ENCODE peak calls at places on chromosomes 6 and 20, in seven cellular contexts. One of them, this sample, is unnamed.

GRCh38 chr6:3431994-3432393 is 24.9 kb downstream of the SLC22A23 start:
- DNase-seq in AG20443: no peak
- DNase-seq in left colon: no peak
- DNase-seq in stimulated activated CD8-positive, alpha-beta memory T cell treated with anti-CD3 and anti-CD28 coated beads, Interleukin-15, amount 100 ng/mL, for 4 hours: no peak
- DNase-seq in NAMALWA: no peak
- DNase-seq in naive thymus-derived CD4-positive, alpha-beta T cell: no peak
- DNase-seq in MV-4-11: no peak
- DNase-seq in this sample: no peak

GRCh38 chr6:21438986-21439352 is 154.6 kb upstream of the SOX4 start:
- DNase-seq in AG20443: no peak
- DNase-seq in left colon: no peak
- DNase-seq in stimulated activated CD8-positive, alpha-beta memory T cell treated with anti-CD3 and anti-CD28 coated beads, Interleukin-15, amount 100 ng/mL, for 4 hours: no peak
- DNase-seq in NAMALWA: peak
- DNase-seq in naive thymus-derived CD4-positive, alpha-beta T cell: no peak
- DNase-seq in MV-4-11: peak
- DNase-seq in this sample: peak

GRCh38 chr20:8646716-8647115 is 422.2 kb upstream of the PLCB4 start:
- DNase-seq in AG20443: peak
- DNase-seq in left colon: no peak
- DNase-seq in stimulated activated CD8-positive, alpha-beta memory T cell treated with anti-CD3 and anti-CD28 coated beads, Interleukin-15, amount 100 ng/mL, for 4 hours: no peak
- DNase-seq in NAMALWA: no peak
- DNase-seq in naive thymus-derived CD4-positive, alpha-beta T cell: no peak
- DNase-seq in MV-4-11: no peak
- DNase-seq in this sample: peak

GRCh38 chr6:148765878-148766808 is 19.3 kb downstream of the UST start:
- DNase-seq in AG20443: no peak
- DNase-seq in left colon: no peak
- DNase-seq in stimulated activated CD8-positive, alpha-beta memory T cell treated with anti-CD3 and anti-CD28 coated beads, Interleukin-15, amount 100 ng/mL, for 4 hours: no peak
- DNase-seq in NAMALWA: no peak
- DNase-seq in naive thymus-derived CD4-positive, alpha-beta T cell: no peak
- DNase-seq in MV-4-11: no peak
- DNase-seq in this sample: peak

GRCh38 chr6:2765896-2766766 is 938 bp downstream of the WRNIP1 start:
- DNase-seq in AG20443: peak
- DNase-seq in left colon: peak
- DNase-seq in stimulated activated CD8-positive, alpha-beta memory T cell treated with anti-CD3 and anti-CD28 coated beads, Interleukin-15, amount 100 ng/mL, for 4 hours: no peak
- DNase-seq in NAMALWA: peak
- DNase-seq in naive thymus-derived CD4-positive, alpha-beta T cell: no peak
- DNase-seq in MV-4-11: no peak
- DNase-seq in this sample: peak

GRCh38 chr6:11525468-11526155 is 11.9 kb upstream of the TMEM170B start:
- DNase-seq in AG20443: peak
- DNase-seq in left colon: no peak
- DNase-seq in stimulated activated CD8-positive, alpha-beta memory T cell treated with anti-CD3 and anti-CD28 coated beads, Interleukin-15, amount 100 ng/mL, for 4 hours: no peak
- DNase-seq in NAMALWA: no peak
- DNase-seq in naive thymus-derived CD4-positive, alpha-beta T cell: no peak
- DNase-seq in MV-4-11: peak
- DNase-seq in this sample: peak

GRCh38 chr6:109182590-109182989 is 87.3 kb downstream of the CEP57L1 start:
- DNase-seq in AG20443: no peak
- DNase-seq in left colon: no peak
- DNase-seq in stimulated activated CD8-positive, alpha-beta memory T cell treated with anti-CD3 and anti-CD28 coated beads, Interleukin-15, amount 100 ng/mL, for 4 hours: no peak
- DNase-seq in NAMALWA: no peak
- DNase-seq in naive thymus-derived CD4-positive, alpha-beta T cell: no peak
- DNase-seq in MV-4-11: no peak
- DNase-seq in this sample: no peak

GRCh38 chr6:37244430-37245310 is 12.9 kb upstream of the TBC1D22B start:
- DNase-seq in AG20443: peak
- DNase-seq in left colon: peak
- DNase-seq in stimulated activated CD8-positive, alpha-beta memory T cell treated with anti-CD3 and anti-CD28 coated beads, Interleukin-15, amount 100 ng/mL, for 4 hours: no peak
- DNase-seq in NAMALWA: no peak
- DNase-seq in naive thymus-derived CD4-positive, alpha-beta T cell: no peak
- DNase-seq in MV-4-11: peak
- DNase-seq in this sample: peak

GRCh38 chr6:155066371-155066770 is 71.3 kb downstream of the TIAM2 start:
- DNase-seq in AG20443: peak
- DNase-seq in left colon: no peak
- DNase-seq in stimulated activated CD8-positive, alpha-beta memory T cell treated with anti-CD3 and anti-CD28 coated beads, Interleukin-15, amount 100 ng/mL, for 4 hours: no peak
- DNase-seq in NAMALWA: no peak
- DNase-seq in naive thymus-derived CD4-positive, alpha-beta T cell: no peak
- DNase-seq in MV-4-11: no peak
- DNase-seq in this sample: no peak

GRCh38 chr6:49540614-49541013 is 9.9 kb upstream of the C6orf141 start:
- DNase-seq in AG20443: no peak
- DNase-seq in left colon: no peak
- DNase-seq in stimulated activated CD8-positive, alpha-beta memory T cell treated with anti-CD3 and anti-CD28 coated beads, Interleukin-15, amount 100 ng/mL, for 4 hours: no peak
- DNase-seq in NAMALWA: no peak
- DNase-seq in naive thymus-derived CD4-positive, alpha-beta T cell: no peak
- DNase-seq in MV-4-11: no peak
- DNase-seq in this sample: no peak

GRCh38 chr6:165468361-165468760 is 159.0 kb upstream of the C6orf118 start:
- DNase-seq in AG20443: no peak
- DNase-seq in left colon: no peak
- DNase-seq in stimulated activated CD8-positive, alpha-beta memory T cell treated with anti-CD3 and anti-CD28 coated beads, Interleukin-15, amount 100 ng/mL, for 4 hours: no peak
- DNase-seq in NAMALWA: no peak
- DNase-seq in naive thymus-derived CD4-positive, alpha-beta T cell: no peak
- DNase-seq in MV-4-11: no peak
- DNase-seq in this sample: no peak

GRCh38 chr6:8180327-8181161 is 78.2 kb upstream of the EEF1E1 start:
- DNase-seq in AG20443: peak
- DNase-seq in left colon: no peak
- DNase-seq in stimulated activated CD8-positive, alpha-beta memory T cell treated with anti-CD3 and anti-CD28 coated beads, Interleukin-15, amount 100 ng/mL, for 4 hours: no peak
- DNase-seq in NAMALWA: no peak
- DNase-seq in naive thymus-derived CD4-positive, alpha-beta T cell: no peak
- DNase-seq in MV-4-11: no peak
- DNase-seq in this sample: peak

GRCh38 chr20:51860015-51860882 is 57.9 kb upstream of the SALL4 start:
- DNase-seq in AG20443: peak
- DNase-seq in left colon: peak
- DNase-seq in stimulated activated CD8-positive, alpha-beta memory T cell treated with anti-CD3 and anti-CD28 coated beads, Interleukin-15, amount 100 ng/mL, for 4 hours: no peak
- DNase-seq in NAMALWA: no peak
- DNase-seq in naive thymus-derived CD4-positive, alpha-beta T cell: no peak
- DNase-seq in MV-4-11: no peak
- DNase-seq in this sample: peak

This sample was measured in foreskin fibroblast.